ENCODE peak calls at places on chromosomes 13 and 19, in six cellular contexts. N is keratinocyte; J is fibroblast of lung; W is effector memory CD4-positive, alpha-beta T cell; B is transverse colon; O is left lung. C is an unnamed sample. For H3K36me3, H3K4me1 and H3K27me3, the result is how much of the 10 kb centered on the place peaks cover.

GRCh38 chr19:9936151-9937000 is at the start of gene OLFM2:
- DNase-seq in B (no peak), J (no peak), N (no peak), O (no peak), W (peak), C (no peak)

GRCh38 chr13:72963762-72964161 is 95.0 kb upstream of the KLF5 start:
- DNase-seq in N (no peak), W (no peak), O (no peak), B (no peak), J (no peak), C (no peak)

GRCh38 chr13:68697551-68697950 is 1410.1 kb upstream of the ATXN8OS start:
- DNase-seq in N (no peak), B (no peak), O (no peak), W (no peak), J (no peak), C (no peak)

GRCh38 chr13:49874430-49874829 is 61.7 kb downstream of the SPRYD7 start:
- DNase-seq in B (no peak), N (no peak), O (no peak), J (no peak), W (no peak), C (no peak)

GRCh38 chr19:5540208-5540607 is 27.5 kb downstream of the TINCR start:
- DNase-seq in W (no peak), J (no peak), B (no peak), N (no peak), O (no peak), C (no peak)

GRCh38 chr19:23507441-23507840 is 112.2 kb upstream of the ZNF91 start:
- DNase-seq in N (no peak), J (no peak), W (no peak), B (no peak), O (no peak), C (no peak)

GRCh38 chr19:51326216-51327065 is 15.0 kb downstream of the IGLON5 start:
- DNase-seq in W (no peak), O (no peak), N (no peak), J (no peak), B (no peak), C (no peak)

GRCh38 chr19:1848399-1849131 is at the start of gene REXO1:
- DNase-seq in J (peak), O (peak), W (peak), N (no peak), B (peak), C (peak)

GRCh38 chr19:19548915-19549537 is 11.0 kb downstream of the CILP2 start:
- DNase-seq in W (no peak), O (no peak), J (no peak), N (no peak), B (no peak), C (no peak)

GRCh38 chr13:104098421-104098820 is 1032.2 kb upstream of the SLC10A2 start:
- DNase-seq in O (no peak), J (no peak), N (no peak), B (no peak), W (no peak), C (no peak)

GRCh38 chr13:23350009-23350408 is 83.5 kb downstream of the SACS start:
- DNase-seq in N (no peak), B (no peak), W (no peak), J (no peak), O (no peak), C (no peak)

GRCh38 chr19:8321760-8322637 is 703 bp downstream of the RPS28 start:
- DNase-seq in B (no peak), N (no peak), W (no peak), J (no peak), O (peak), C (no peak)

GRCh38 chr19:48290923-48291700 is 21.2 kb downstream of the ZNF114 start:
- DNase-seq in O (peak), W (peak), J (peak), B (peak), N (no peak), C (peak)

GRCh38 chr19:47381653-47382279 is 32.7 kb downstream of the DHX34 start:
- DNase-seq in B (peak), O (peak), W (no peak), J (no peak), N (no peak), C (peak)

GRCh38 chr13:28820099-28821051 is at the start of gene MTUS2:
- DNase-seq in N (no peak), W (no peak), J (no peak), B (no peak), O (peak), C (no peak)

GRCh38 chr19:43807651-43808050 is 5.4 kb upstream of the LYPD5 start:
- DNase-seq in B (no peak), O (no peak), W (no peak), N (no peak), J (no peak), C (no peak)

GRCh38 chr13:36807616-36808015 is 11.4 kb upstream of the RFXAP start:
- DNase-seq in W (no peak), N (no peak), O (no peak), B (no peak), J (no peak), C (no peak)

GRCh38 chr19:58150328-58150921 is at the start of gene ZNF329:
- DNase-seq in J (peak), O (peak), W (peak), N (peak), B (peak), C (peak)

GRCh38 chr13:51158365-51158764 is 47.3 kb upstream of the C13orf42 start:
- DNase-seq in W (no peak), B (no peak), N (no peak), O (no peak), J (no peak), C (no peak)

GRCh38 chr13:102227696-102228095 is 174.2 kb downstream of the FGF14 start:
- DNase-seq in O (no peak), W (no peak), N (no peak), J (peak), B (no peak), C (no peak)

GRCh38 chr19:18281082-18282020 is at the start of gene JUND:
- DNase-seq in J (peak), N (peak), B (peak), O (peak), W (peak), C (peak)

GRCh38 chr13:26021516-26021915 is 30.3 kb downstream of the SHISA2 start:
- DNase-seq in J (no peak), O (no peak), W (no peak), N (no peak), B (no peak), C (no peak)

GRCh38 chr13:75481176-75482069 is 546 bp downstream of the TBC1D4 start:
- DNase-seq in B (peak), N (no peak), W (no peak), J (peak), O (peak), C (peak)

GRCh38 chr19:3983542-3983914 is 1.7 kb downstream of the EEF2 start:
- DNase-seq in J (no peak), W (no peak), N (no peak), B (no peak), O (no peak), C (no peak)
- H3K36me3 ChIP-seq in J (half or more), W (half or more), N (half or more), B (under half), O (half or more), C (half or more)

DNA sequence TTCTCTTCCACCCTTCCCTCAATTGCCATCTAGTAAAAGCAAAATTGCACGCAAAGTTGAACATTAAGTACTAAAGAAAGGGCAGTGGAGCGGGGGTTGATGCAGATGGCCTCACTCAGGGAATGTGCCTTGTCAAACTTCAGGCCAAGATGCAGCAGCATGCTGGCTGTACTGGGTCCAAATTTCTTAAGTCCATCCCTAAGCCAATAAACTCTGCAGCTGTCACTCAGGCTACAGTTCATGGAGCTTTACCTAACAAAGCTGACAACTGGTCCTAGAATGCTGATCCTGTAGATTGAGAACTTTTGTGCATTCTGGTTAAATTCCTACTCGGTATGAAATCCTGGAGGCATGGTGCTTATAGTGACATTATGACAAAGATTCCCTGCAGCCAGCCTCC is 88.4 kb downstream of the FOXO1 start:
- DNase-seq in J (peak), N (no peak), B (no peak), W (no peak), O (no peak), C (no peak)
- H3K4me1 ChIP-seq in J (under half), N (under half), B (half or more), W (half or more), O (under half), C (half or more)

DNA sequence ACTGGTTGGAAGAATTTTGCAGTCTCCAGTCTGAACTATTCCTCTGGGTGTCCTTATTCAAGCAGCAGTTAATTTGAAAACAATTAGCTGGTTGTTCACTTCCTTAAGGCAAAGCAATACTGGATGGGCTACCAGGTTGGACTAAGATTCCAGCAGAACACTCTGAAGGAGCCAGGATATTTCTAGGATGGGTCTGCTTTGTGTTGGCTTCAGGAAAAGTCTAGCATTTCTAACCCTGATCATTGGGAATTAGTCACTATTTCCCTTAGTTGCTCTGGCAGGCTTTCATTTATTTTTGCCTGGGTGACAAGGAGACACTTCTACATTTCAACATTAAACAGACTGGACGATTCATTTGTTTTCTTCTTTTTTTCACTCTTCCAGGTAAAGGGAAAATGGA is 228.5 kb downstream of the ENOX1 start:
- DNase-seq in W (no peak), O (no peak), B (no peak), J (no peak), N (no peak), C (no peak)
- H3K27me3 ChIP-seq in W (under half), O (under half), B (under half), J (under half), N (under half), C (under half)

GRCh38 chr13:110472904-110473563 is 88.5 kb downstream of the RAB20 start:
- DNase-seq in O (peak), J (no peak), W (no peak), N (no peak), B (no peak), C (no peak)

GRCh38 chr13:110471833-110472162 is 89.7 kb downstream of the RAB20 start:
- DNase-seq in N (no peak), O (no peak), J (peak), W (no peak), B (peak), C (no peak)

GRCh38 chr13:110469597-110469996 is 91.9 kb downstream of the RAB20 start:
- DNase-seq in N (no peak), O (no peak), W (no peak), B (no peak), J (no peak), C (no peak)

GRCh38 chr13:110470272-110471009 is 91.1 kb downstream of the RAB20 start:
- DNase-seq in O (no peak), W (no peak), B (no peak), N (no peak), J (no peak), C (no peak)

GRCh38 chr13:110471156-110471832 is 90.2 kb downstream of the RAB20 start:
- DNase-seq in N (no peak), B (peak), O (no peak), J (no peak), W (no peak), C (no peak)
- H3K36me3 ChIP-seq in N (under half), B (under half), O (half or more), J (under half), W (under half), C (under half)

GRCh38 chr13:98487016-98487415 is 89.9 kb downstream of the STK24 start:
- DNase-seq in B (no peak), J (peak), N (no peak), O (no peak), W (no peak), C (no peak)
- H3K4me1 ChIP-seq in B (half or more), J (under half), N (under half), O (under half), W (under half), C (under half)

DNA sequence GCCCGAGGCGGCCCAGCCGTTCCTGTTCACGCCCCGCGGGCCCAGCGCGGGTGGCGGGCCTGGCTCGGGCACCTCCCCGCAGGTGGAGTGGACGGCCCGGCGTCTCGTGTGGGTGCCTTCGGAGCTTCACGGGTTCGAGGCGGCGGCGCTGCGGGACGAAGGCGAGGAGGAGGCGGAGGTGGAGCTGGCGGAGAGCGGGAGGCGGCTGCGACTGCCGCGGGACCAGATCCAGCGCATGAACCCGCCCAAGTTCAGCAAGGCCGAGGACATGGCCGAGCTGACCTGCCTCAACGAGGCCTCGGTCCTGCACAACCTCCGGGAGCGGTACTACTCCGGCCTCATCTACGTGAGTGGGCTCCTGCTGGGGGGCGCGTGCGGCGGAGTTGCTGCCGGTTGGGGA is 7.0 kb downstream of the MYH14 start:
- DNase-seq in J (no peak), N (no peak), B (no peak), W (no peak), O (no peak), C (no peak)
- H3K27me3 ChIP-seq in J (under half), N (under half), B (under half), W (under half), O (under half), C (under half)

GRCh38 chr13:95707035-95707434 is 30.1 kb downstream of the DNAJC3 start:
- DNase-seq in O (no peak), W (no peak), J (no peak), N (no peak), B (no peak), C (no peak)
- H3K36me3 ChIP-seq in O (under half), W (under half), J (under half), N (under half), B (under half), C (under half)

DNA sequence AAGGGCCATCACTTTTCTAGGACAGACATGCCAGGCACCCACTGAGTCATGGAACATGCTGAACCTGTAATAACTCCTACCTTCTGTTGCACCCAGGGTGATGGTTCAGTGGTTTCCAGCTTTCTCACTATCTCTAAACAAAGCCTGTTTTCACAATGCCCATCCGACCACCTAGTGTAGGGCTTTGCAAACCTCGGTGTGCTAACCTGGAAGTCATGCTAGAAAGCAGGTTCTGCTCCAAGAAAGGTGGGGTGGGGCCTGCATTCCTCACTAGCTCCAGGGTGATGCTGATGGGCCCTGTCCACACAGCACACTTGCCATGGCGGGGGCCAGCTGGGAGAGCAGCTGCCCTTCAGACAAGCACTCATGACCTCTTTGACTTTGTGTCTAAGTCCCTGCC is 43.4 kb downstream of the COL4A2 start:
- DNase-seq in O (no peak), W (no peak), B (no peak), N (no peak), J (no peak), C (no peak)
- H3K4me1 ChIP-seq in O (under half), W (under half), B (half or more), N (under half), J (under half), C (under half)

DNA sequence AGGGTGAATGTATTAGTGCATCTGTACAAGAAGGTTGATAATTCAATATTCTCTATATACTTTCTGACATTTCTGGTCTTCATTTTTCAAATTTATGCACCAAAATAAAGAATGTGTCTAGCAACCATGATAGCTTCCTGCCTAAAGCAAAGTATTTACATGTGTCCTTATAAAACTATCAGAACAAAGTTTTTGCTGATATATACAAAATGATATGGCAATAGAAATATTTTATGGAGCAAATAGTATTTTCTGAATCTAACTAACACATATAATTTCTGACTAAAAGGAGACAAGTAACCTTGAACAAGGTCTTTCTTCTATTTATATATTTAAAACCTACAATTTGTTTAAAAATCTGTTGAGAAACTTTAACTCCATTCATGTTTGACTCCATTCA is 184.9 kb downstream of the DIAPH3 start:
- DNase-seq in B (no peak), O (no peak), N (no peak), J (no peak), W (no peak), C (no peak)
- H3K27me3 ChIP-seq in B (under half), O (under half), N (under half), J (under half), W (under half), C (under half)